ENCODE peak calls at places on chromosome 15, in eight cellular contexts. One of them, this sample, is unnamed. For H3K36me3 and H3K9me3, the result is how much of the 10 kb centered on the place peaks cover.

GRCh38 chr15:43930079-43930478 is 103.3 kb downstream of the WDR76 start:
- DNase-seq in CD8-positive, alpha-beta memory T cell: no peak
- DNase-seq in small intestine: no peak
- DNase-seq in esophagus squamous epithelium: no peak
- DNase-seq in neural progenitor cell: peak
- DNase-seq in hepatocyte: peak
- DNase-seq in upper lobe of right lung: no peak
- DNase-seq in transverse colon: no peak
- DNase-seq in this sample: no peak

GRCh38 chr15:62390793-62391543 is 225.9 kb upstream of the C2CD4B start:
- DNase-seq in CD8-positive, alpha-beta memory T cell: peak
- DNase-seq in small intestine: peak
- DNase-seq in esophagus squamous epithelium: no peak
- DNase-seq in neural progenitor cell: peak
- DNase-seq in hepatocyte: peak
- DNase-seq in upper lobe of right lung: peak
- DNase-seq in transverse colon: peak
- DNase-seq in this sample: peak

GRCh38 chr15:23648920-23649515 is 1.4 kb upstream of the MAGEL2 start:
- DNase-seq in CD8-positive, alpha-beta memory T cell: no peak
- DNase-seq in small intestine: peak
- DNase-seq in esophagus squamous epithelium: no peak
- DNase-seq in neural progenitor cell: peak
- DNase-seq in hepatocyte: peak
- DNase-seq in upper lobe of right lung: no peak
- DNase-seq in transverse colon: peak
- DNase-seq in this sample: peak

GRCh38 chr15:60932051-60932915 is 296.8 kb downstream of the RORA start:
- DNase-seq in CD8-positive, alpha-beta memory T cell: peak
- DNase-seq in small intestine: no peak
- DNase-seq in esophagus squamous epithelium: no peak
- DNase-seq in neural progenitor cell: no peak
- DNase-seq in hepatocyte: no peak
- DNase-seq in upper lobe of right lung: peak
- DNase-seq in transverse colon: no peak
- DNase-seq in this sample: no peak

GRCh38 chr15:82118040-82118439 is 72.2 kb upstream of the MEX3B start:
- DNase-seq in CD8-positive, alpha-beta memory T cell: no peak
- DNase-seq in small intestine: no peak
- DNase-seq in esophagus squamous epithelium: no peak
- DNase-seq in neural progenitor cell: no peak
- DNase-seq in hepatocyte: no peak
- DNase-seq in upper lobe of right lung: no peak
- DNase-seq in transverse colon: no peak
- DNase-seq in this sample: no peak

GRCh38 chr15:94230436-94230885 is 900 bp upstream of the MCTP2 start:
- DNase-seq in CD8-positive, alpha-beta memory T cell: no peak
- DNase-seq in small intestine: no peak
- DNase-seq in esophagus squamous epithelium: no peak
- DNase-seq in neural progenitor cell: peak
- DNase-seq in hepatocyte: no peak
- DNase-seq in upper lobe of right lung: no peak
- DNase-seq in transverse colon: no peak
- DNase-seq in this sample: no peak

GRCh38 chr15:76342046-76342381 is 5.4 kb downstream of the ISL2 start:
- DNase-seq in CD8-positive, alpha-beta memory T cell: no peak
- DNase-seq in small intestine: no peak
- DNase-seq in esophagus squamous epithelium: no peak
- DNase-seq in neural progenitor cell: peak
- DNase-seq in hepatocyte: no peak
- DNase-seq in upper lobe of right lung: no peak
- DNase-seq in transverse colon: no peak
- DNase-seq in this sample: no peak

GRCh38 chr15:100291106-100291505 is 50.7 kb downstream of the ADAMTS17 start:
- DNase-seq in CD8-positive, alpha-beta memory T cell: no peak
- DNase-seq in small intestine: peak
- DNase-seq in esophagus squamous epithelium: no peak
- DNase-seq in neural progenitor cell: no peak
- DNase-seq in hepatocyte: no peak
- DNase-seq in upper lobe of right lung: no peak
- DNase-seq in transverse colon: no peak
- DNase-seq in this sample: no peak

GRCh38 chr15:85151861-85152260 is 170.2 kb downstream of the PDE8A start:
- DNase-seq in CD8-positive, alpha-beta memory T cell: no peak
- DNase-seq in small intestine: no peak
- DNase-seq in esophagus squamous epithelium: no peak
- DNase-seq in neural progenitor cell: no peak
- DNase-seq in hepatocyte: no peak
- DNase-seq in upper lobe of right lung: no peak
- DNase-seq in transverse colon: no peak
- DNase-seq in this sample: no peak

GRCh38 chr15:35151782-35152181 is 66.7 kb upstream of the NANOGP8 start:
- DNase-seq in CD8-positive, alpha-beta memory T cell: no peak
- DNase-seq in small intestine: no peak
- DNase-seq in esophagus squamous epithelium: no peak
- DNase-seq in neural progenitor cell: no peak
- DNase-seq in hepatocyte: no peak
- DNase-seq in upper lobe of right lung: no peak
- DNase-seq in transverse colon: no peak
- DNase-seq in this sample: no peak

GRCh38 chr15:81061490-81062235 is 60.9 kb downstream of the TLNRD1 start:
- DNase-seq in CD8-positive, alpha-beta memory T cell: no peak
- DNase-seq in small intestine: no peak
- DNase-seq in esophagus squamous epithelium: no peak
- DNase-seq in neural progenitor cell: no peak
- DNase-seq in hepatocyte: no peak
- DNase-seq in upper lobe of right lung: no peak
- DNase-seq in transverse colon: no peak
- DNase-seq in this sample: no peak

GRCh38 chr15:57591237-57591821 is 375 bp upstream of the MYZAP start:
- DNase-seq in CD8-positive, alpha-beta memory T cell: no peak
- DNase-seq in small intestine: peak
- DNase-seq in esophagus squamous epithelium: no peak
- DNase-seq in neural progenitor cell: no peak
- DNase-seq in hepatocyte: no peak
- DNase-seq in upper lobe of right lung: no peak
- DNase-seq in transverse colon: no peak
- DNase-seq in this sample: no peak

GRCh38 chr15:23472678-23473077 is 25.6 kb upstream of the GOLGA6L2 start:
- DNase-seq in CD8-positive, alpha-beta memory T cell: no peak
- DNase-seq in small intestine: no peak
- DNase-seq in esophagus squamous epithelium: no peak
- DNase-seq in neural progenitor cell: no peak
- DNase-seq in hepatocyte: no peak
- DNase-seq in upper lobe of right lung: no peak
- DNase-seq in transverse colon: no peak
- DNase-seq in this sample: no peak

GRCh38 chr15:84081391-84082168 is 154.0 kb upstream of the GOLGA6L4 start:
- DNase-seq in CD8-positive, alpha-beta memory T cell: no peak
- DNase-seq in small intestine: no peak
- DNase-seq in esophagus squamous epithelium: no peak
- DNase-seq in neural progenitor cell: no peak
- DNase-seq in hepatocyte: no peak
- DNase-seq in upper lobe of right lung: no peak
- DNase-seq in transverse colon: no peak
- DNase-seq in this sample: no peak

GRCh38 chr15:25848769-25849430 is 14.2 kb downstream of the ATP10A start:
- DNase-seq in CD8-positive, alpha-beta memory T cell: no peak
- DNase-seq in small intestine: no peak
- DNase-seq in esophagus squamous epithelium: no peak
- DNase-seq in neural progenitor cell: peak
- DNase-seq in hepatocyte: no peak
- DNase-seq in upper lobe of right lung: no peak
- DNase-seq in transverse colon: no peak
- DNase-seq in this sample: no peak

GRCh38 chr15:74180689-74181602 is 7.4 kb downstream of the ISLR start:
- DNase-seq in CD8-positive, alpha-beta memory T cell: no peak
- DNase-seq in small intestine: no peak
- DNase-seq in esophagus squamous epithelium: no peak
- DNase-seq in neural progenitor cell: no peak
- DNase-seq in hepatocyte: no peak
- DNase-seq in upper lobe of right lung: peak
- DNase-seq in transverse colon: no peak
- DNase-seq in this sample: no peak

GRCh38 chr15:76368135-76368588 is 31.6 kb downstream of the ISL2 start:
- DNase-seq in CD8-positive, alpha-beta memory T cell: no peak
- DNase-seq in small intestine: no peak
- DNase-seq in esophagus squamous epithelium: no peak
- DNase-seq in neural progenitor cell: no peak
- DNase-seq in hepatocyte: no peak
- DNase-seq in upper lobe of right lung: no peak
- DNase-seq in transverse colon: peak
- DNase-seq in this sample: peak

GRCh38 chr15:25624504-25625172 is 185.8 kb upstream of the UBE3A start:
- DNase-seq in CD8-positive, alpha-beta memory T cell: no peak
- DNase-seq in small intestine: no peak
- DNase-seq in esophagus squamous epithelium: no peak
- DNase-seq in neural progenitor cell: no peak
- DNase-seq in hepatocyte: no peak
- DNase-seq in upper lobe of right lung: no peak
- DNase-seq in transverse colon: no peak
- DNase-seq in this sample: no peak

GRCh38 chr15:78955355-78955754 is 10.5 kb upstream of the CTSH start:
- DNase-seq in CD8-positive, alpha-beta memory T cell: no peak
- DNase-seq in small intestine: no peak
- DNase-seq in esophagus squamous epithelium: no peak
- DNase-seq in neural progenitor cell: no peak
- DNase-seq in hepatocyte: no peak
- DNase-seq in upper lobe of right lung: no peak
- DNase-seq in transverse colon: no peak
- DNase-seq in this sample: no peak

GRCh38 chr15:39394534-39394933 is 186.3 kb upstream of the THBS1 start:
- DNase-seq in CD8-positive, alpha-beta memory T cell: no peak
- DNase-seq in small intestine: no peak
- DNase-seq in esophagus squamous epithelium: no peak
- DNase-seq in neural progenitor cell: no peak
- DNase-seq in hepatocyte: no peak
- DNase-seq in upper lobe of right lung: no peak
- DNase-seq in transverse colon: no peak
- DNase-seq in this sample: no peak
- H3K27ac ChIP-seq in CD8-positive, alpha-beta memory T cell: no peak
- H3K27ac ChIP-seq in small intestine: no peak
- H3K27ac ChIP-seq in esophagus squamous epithelium: no peak
- H3K27ac ChIP-seq in neural progenitor cell: no peak
- H3K27ac ChIP-seq in hepatocyte: peak
- H3K27ac ChIP-seq in upper lobe of right lung: no peak
- H3K27ac ChIP-seq in transverse colon: peak
- H3K27ac ChIP-seq in this sample: peak

GRCh38 chr15:63575312-63575711 is 21.9 kb upstream of the FBXL22 start:
- DNase-seq in CD8-positive, alpha-beta memory T cell: no peak
- DNase-seq in small intestine: no peak
- DNase-seq in esophagus squamous epithelium: no peak
- DNase-seq in neural progenitor cell: no peak
- DNase-seq in hepatocyte: no peak
- DNase-seq in upper lobe of right lung: no peak
- DNase-seq in transverse colon: no peak
- DNase-seq in this sample: no peak
- H3K36me3 ChIP-seq in CD8-positive, alpha-beta memory T cell: under half
- H3K36me3 ChIP-seq in small intestine: under half
- H3K36me3 ChIP-seq in esophagus squamous epithelium: under half
- H3K36me3 ChIP-seq in neural progenitor cell: under half
- H3K36me3 ChIP-seq in hepatocyte: under half
- H3K36me3 ChIP-seq in upper lobe of right lung: half or more
- H3K36me3 ChIP-seq in transverse colon: half or more
- H3K36me3 ChIP-seq in this sample: under half

GRCh38 chr15:20352241-20353200 is 189.1 kb downstream of the GOLGA6L6 start:
- DNase-seq in CD8-positive, alpha-beta memory T cell: no peak
- DNase-seq in small intestine: no peak
- DNase-seq in esophagus squamous epithelium: no peak
- DNase-seq in neural progenitor cell: no peak
- DNase-seq in hepatocyte: peak
- DNase-seq in upper lobe of right lung: peak
- DNase-seq in transverse colon: no peak
- DNase-seq in this sample: no peak
- H3K9me3 ChIP-seq in CD8-positive, alpha-beta memory T cell: under half
- H3K9me3 ChIP-seq in small intestine: under half
- H3K9me3 ChIP-seq in esophagus squamous epithelium: under half
- H3K9me3 ChIP-seq in neural progenitor cell: half or more
- H3K9me3 ChIP-seq in hepatocyte: under half
- H3K9me3 ChIP-seq in upper lobe of right lung: under half
- H3K9me3 ChIP-seq in transverse colon: under half
- H3K9me3 ChIP-seq in this sample: under half

DNA sequence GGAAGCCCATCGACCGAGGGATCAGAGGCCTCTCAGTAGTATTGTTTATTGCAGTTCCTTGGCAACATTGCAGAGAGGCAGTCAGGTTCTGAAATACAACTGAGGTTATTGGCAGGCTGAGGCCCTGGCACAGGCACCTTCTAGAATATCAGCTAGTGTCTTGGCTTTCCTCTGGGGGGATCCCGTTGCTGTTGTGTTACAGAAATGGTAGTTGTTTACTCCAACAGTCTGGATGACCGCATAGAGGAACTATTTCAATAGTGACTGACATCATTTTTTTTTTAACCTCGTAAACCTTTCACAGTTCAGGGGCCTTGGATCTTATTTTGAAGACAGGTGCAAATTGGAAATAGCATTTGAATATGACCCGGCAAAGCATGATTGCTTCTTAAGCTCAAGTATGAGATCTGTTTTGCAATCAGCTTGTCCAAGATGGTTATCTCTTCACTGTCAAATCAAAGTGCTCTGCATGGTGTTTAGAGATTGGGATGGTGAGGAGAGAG is 63.9 kb downstream of the PGPEP1L start:
- DNase-seq in CD8-positive, alpha-beta memory T cell: no peak
- DNase-seq in small intestine: peak
- DNase-seq in esophagus squamous epithelium: no peak
- DNase-seq in neural progenitor cell: no peak
- DNase-seq in hepatocyte: peak
- DNase-seq in upper lobe of right lung: no peak
- DNase-seq in transverse colon: peak
- DNase-seq in this sample: no peak
- H3K27ac ChIP-seq in CD8-positive, alpha-beta memory T cell: no peak
- H3K27ac ChIP-seq in small intestine: no peak
- H3K27ac ChIP-seq in esophagus squamous epithelium: peak
- H3K27ac ChIP-seq in neural progenitor cell: no peak
- H3K27ac ChIP-seq in hepatocyte: peak
- H3K27ac ChIP-seq in upper lobe of right lung: no peak
- H3K27ac ChIP-seq in transverse colon: peak
- H3K27ac ChIP-seq in this sample: no peak

This sample was measured in colonic mucosa.